ENCODE peak calls at places on chromosomes 11 and 22, in five cellular contexts. One of them, this sample, is unnamed.

GRCh38 chr11:77750757-77751156 is 69.8 kb downstream of the RSF1 start:
- DNase-seq in CD4-positive, alpha-beta memory T cell: no peak
- DNase-seq in GM12865: no peak
- DNase-seq in adrenal gland: no peak
- DNase-seq in pancreas: no peak
- DNase-seq in this sample: no peak

GRCh38 chr11:13970986-13971385 is 8.5 kb downstream of the SPON1 start:
- DNase-seq in CD4-positive, alpha-beta memory T cell: no peak
- DNase-seq in GM12865: peak
- DNase-seq in adrenal gland: no peak
- DNase-seq in pancreas: no peak
- DNase-seq in this sample: no peak

GRCh38 chr11:68690671-68691401 is 6.5 kb downstream of the GAL start:
- DNase-seq in CD4-positive, alpha-beta memory T cell: peak
- DNase-seq in GM12865: no peak
- DNase-seq in adrenal gland: no peak
- DNase-seq in pancreas: no peak
- DNase-seq in this sample: no peak

GRCh38 chr11:426851-427250 is 12.1 kb upstream of the SIGIRR start:
- DNase-seq in CD4-positive, alpha-beta memory T cell: no peak
- DNase-seq in GM12865: no peak
- DNase-seq in adrenal gland: no peak
- DNase-seq in pancreas: no peak
- DNase-seq in this sample: no peak

GRCh38 chr22:17157714-17158113 is 1.4 kb downstream of the HDHD5 start:
- DNase-seq in CD4-positive, alpha-beta memory T cell: no peak
- DNase-seq in GM12865: no peak
- DNase-seq in adrenal gland: no peak
- DNase-seq in pancreas: no peak
- DNase-seq in this sample: no peak

GRCh38 chr22:45551310-45552016 is 48.8 kb downstream of the FBLN1 start:
- DNase-seq in CD4-positive, alpha-beta memory T cell: no peak
- DNase-seq in GM12865: no peak
- DNase-seq in adrenal gland: peak
- DNase-seq in pancreas: no peak
- DNase-seq in this sample: no peak

GRCh38 chr11:126857860-126858808 is 142.4 kb downstream of the KIRREL3 start:
- DNase-seq in CD4-positive, alpha-beta memory T cell: no peak
- DNase-seq in GM12865: no peak
- DNase-seq in adrenal gland: peak
- DNase-seq in pancreas: peak
- DNase-seq in this sample: no peak

GRCh38 chr22:24333301-24333700 is 62.7 kb downstream of the SPECC1L start:
- DNase-seq in CD4-positive, alpha-beta memory T cell: no peak
- DNase-seq in GM12865: no peak
- DNase-seq in adrenal gland: no peak
- DNase-seq in pancreas: no peak
- DNase-seq in this sample: no peak

GRCh38 chr11:86167499-86168161 is 76.9 kb upstream of the EED start:
- DNase-seq in CD4-positive, alpha-beta memory T cell: no peak
- DNase-seq in GM12865: no peak
- DNase-seq in adrenal gland: no peak
- DNase-seq in pancreas: no peak
- DNase-seq in this sample: no peak

GRCh38 chr11:125300791-125301218 is 136.3 kb downstream of the PKNOX2 start:
- DNase-seq in CD4-positive, alpha-beta memory T cell: no peak
- DNase-seq in GM12865: no peak
- DNase-seq in adrenal gland: no peak
- DNase-seq in pancreas: no peak
- DNase-seq in this sample: no peak

GRCh38 chr22:37051629-37052385 is at the start of gene KCTD17:
- DNase-seq in CD4-positive, alpha-beta memory T cell: peak
- DNase-seq in GM12865: peak
- DNase-seq in adrenal gland: peak
- DNase-seq in pancreas: peak
- DNase-seq in this sample: peak

GRCh38 chr11:122074022-122074421 is 42.0 kb downstream of the BLID start:
- DNase-seq in CD4-positive, alpha-beta memory T cell: no peak
- DNase-seq in GM12865: no peak
- DNase-seq in adrenal gland: no peak
- DNase-seq in pancreas: no peak
- DNase-seq in this sample: no peak

GRCh38 chr11:122068096-122068495 is 47.9 kb downstream of the BLID start:
- DNase-seq in CD4-positive, alpha-beta memory T cell: no peak
- DNase-seq in GM12865: no peak
- DNase-seq in adrenal gland: no peak
- DNase-seq in pancreas: no peak
- DNase-seq in this sample: no peak

GRCh38 chr11:122075016-122075415 is 41.0 kb downstream of the BLID start:
- DNase-seq in CD4-positive, alpha-beta memory T cell: no peak
- DNase-seq in GM12865: no peak
- DNase-seq in adrenal gland: no peak
- DNase-seq in pancreas: no peak
- DNase-seq in this sample: no peak

GRCh38 chr11:122071680-122072321 is 44.2 kb downstream of the BLID start:
- DNase-seq in CD4-positive, alpha-beta memory T cell: no peak
- DNase-seq in GM12865: no peak
- DNase-seq in adrenal gland: no peak
- DNase-seq in pancreas: no peak
- DNase-seq in this sample: no peak

GRCh38 chr11:122069946-122070345 is 46.1 kb downstream of the BLID start:
- DNase-seq in CD4-positive, alpha-beta memory T cell: no peak
- DNase-seq in GM12865: peak
- DNase-seq in adrenal gland: peak
- DNase-seq in pancreas: peak
- DNase-seq in this sample: peak
- H3K4me3 ChIP-seq in CD4-positive, alpha-beta memory T cell: no peak
- H3K4me3 ChIP-seq in GM12865: no peak
- H3K4me3 ChIP-seq in adrenal gland: no peak
- H3K4me3 ChIP-seq in pancreas: no peak
- H3K4me3 ChIP-seq in this sample: no peak

DNA sequence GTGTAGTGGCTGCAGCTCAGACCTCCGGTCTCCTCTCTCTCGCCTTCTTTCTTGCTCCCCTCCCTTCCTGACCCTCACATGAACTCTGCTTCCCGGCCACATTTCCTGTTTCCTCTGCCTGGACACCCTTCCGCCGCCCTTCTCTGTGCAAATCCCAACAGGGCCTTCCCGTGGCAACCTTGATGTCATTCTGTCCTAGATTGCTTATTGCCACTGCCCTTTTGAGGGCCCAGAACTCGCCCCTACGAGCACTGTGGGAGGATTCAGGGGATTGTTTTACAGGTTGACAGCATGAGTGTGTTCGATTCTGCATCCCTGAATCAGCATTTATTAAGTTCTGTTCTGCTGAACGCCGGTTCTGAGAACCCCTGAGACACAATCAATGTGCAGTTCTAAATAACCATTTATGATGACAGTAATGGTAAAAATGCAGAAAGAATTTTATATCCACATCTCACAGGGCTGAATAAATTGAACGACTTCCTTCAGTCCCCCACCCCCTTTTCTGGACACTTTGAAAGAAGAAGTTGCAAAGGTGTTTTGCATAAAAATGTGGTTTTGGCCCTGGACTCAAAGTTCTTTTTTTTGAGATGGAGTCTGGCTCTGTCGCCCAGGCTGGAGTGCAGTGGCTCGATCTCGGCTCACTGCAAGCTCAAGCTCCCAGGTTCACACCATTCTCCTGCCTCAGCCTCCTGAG is 6.4 kb downstream of the BATF2 start:
- DNase-seq in CD4-positive, alpha-beta memory T cell: no peak
- DNase-seq in GM12865: peak
- DNase-seq in adrenal gland: no peak
- DNase-seq in pancreas: no peak
- DNase-seq in this sample: peak
- H3K4me3 ChIP-seq in CD4-positive, alpha-beta memory T cell: no peak
- H3K4me3 ChIP-seq in GM12865: no peak
- H3K4me3 ChIP-seq in adrenal gland: no peak
- H3K4me3 ChIP-seq in pancreas: no peak
- H3K4me3 ChIP-seq in this sample: peak

DNA sequence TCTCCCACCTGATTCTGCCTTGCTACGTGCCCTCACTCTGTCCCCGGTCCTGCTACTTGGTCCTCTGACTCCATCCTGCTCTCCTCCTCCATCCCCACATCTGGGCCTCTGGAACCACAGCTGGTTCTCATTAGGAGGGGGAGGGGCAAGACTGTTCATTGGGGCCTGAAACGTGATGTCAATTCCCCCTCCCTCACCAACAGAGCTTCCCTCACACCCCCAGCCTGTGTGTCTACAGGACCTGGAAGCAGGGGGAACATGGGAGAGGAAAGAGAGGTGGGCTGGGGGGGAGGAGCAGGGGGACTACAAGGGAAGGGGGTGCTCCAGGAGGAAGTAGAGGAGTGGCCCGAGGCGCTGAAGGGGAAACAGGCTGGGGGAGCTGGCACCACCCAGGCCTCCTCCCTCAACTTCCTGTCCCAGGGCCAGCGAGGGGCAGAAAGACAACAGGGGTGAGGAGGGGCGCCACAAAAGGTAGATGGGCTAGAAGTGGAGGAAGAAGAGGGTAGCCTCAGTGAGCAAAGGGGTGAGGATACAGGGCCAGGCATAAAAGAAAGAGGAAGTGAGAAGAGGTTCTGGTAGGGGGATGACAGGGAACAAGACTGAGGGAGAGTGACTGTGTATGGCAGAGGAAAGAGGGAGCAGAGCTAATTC is 8.9 kb downstream of the DCHS1 start:
- DNase-seq in CD4-positive, alpha-beta memory T cell: peak
- DNase-seq in GM12865: peak
- DNase-seq in adrenal gland: no peak
- DNase-seq in pancreas: no peak
- DNase-seq in this sample: no peak
- H3K4me3 ChIP-seq in CD4-positive, alpha-beta memory T cell: peak
- H3K4me3 ChIP-seq in GM12865: peak
- H3K4me3 ChIP-seq in adrenal gland: no peak
- H3K4me3 ChIP-seq in pancreas: no peak
- H3K4me3 ChIP-seq in this sample: no peak

DNA sequence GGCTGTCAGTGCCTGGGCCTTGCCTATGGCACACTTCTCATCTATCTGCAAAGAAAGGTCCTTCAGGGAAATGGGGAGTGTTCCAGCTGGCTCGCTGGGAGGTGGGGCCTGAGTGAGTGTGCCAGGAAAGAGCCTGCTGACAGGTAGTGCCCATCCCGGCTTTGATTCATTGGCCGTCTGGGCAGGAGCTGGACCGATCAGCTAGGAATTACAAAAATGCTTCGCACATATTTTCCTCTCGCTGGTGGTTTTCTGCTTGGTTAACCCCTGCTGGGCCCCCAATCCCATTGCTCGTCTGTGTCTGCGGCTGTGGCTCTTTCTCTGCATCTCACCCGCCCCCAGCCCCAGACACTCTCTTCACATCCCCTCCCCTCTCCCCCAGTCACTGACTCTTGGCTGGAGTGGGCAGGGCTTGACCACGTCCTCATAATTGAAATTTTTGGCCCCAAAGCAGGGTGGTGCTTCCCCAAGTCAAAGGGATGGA is 10.8 kb downstream of the LIF start:
- DNase-seq in CD4-positive, alpha-beta memory T cell: no peak
- DNase-seq in GM12865: no peak
- DNase-seq in adrenal gland: no peak
- DNase-seq in pancreas: no peak
- DNase-seq in this sample: no peak
- H3K4me3 ChIP-seq in CD4-positive, alpha-beta memory T cell: no peak
- H3K4me3 ChIP-seq in GM12865: no peak
- H3K4me3 ChIP-seq in adrenal gland: no peak
- H3K4me3 ChIP-seq in pancreas: no peak
- H3K4me3 ChIP-seq in this sample: no peak